ENCODE peak calls at places on chromosomes 7 and 10, in eight cellular contexts. G is H9, M is IMR-90, A is RWPE1, B is mesothelial cell of epicardium, I is MM.1S, N is adrenal gland, Q is osteocyte. E is an unnamed sample.

GRCh38 chr10:59678884-59679301 is 30.8 kb downstream of the SLC16A9 start:
- DNase-seq in G (no peak), M (no peak), A (peak; percentile 56), B (no peak), I (peak; percentile 66), N (peak; percentile 62), Q (no peak), E (peak; percentile 1)

GRCh38 chr7:27677912-27678612 is 15.4 kb upstream of the HIBADH start:
- DNase-seq in G (no peak), M (peak; percentile 96), A (peak; percentile 96), B (no peak), I (no peak), N (no peak), Q (no peak), E (no peak)

GRCh38 chr7:156386097-156386496 is 254.5 kb upstream of the RNF32 start:
- DNase-seq in G (peak; percentile 68), M (no peak), A (no peak), B (no peak), I (no peak), N (peak; percentile 24), Q (no peak), E (no peak)

GRCh38 chr7:108001759-108002725 is 919 bp downstream of the LAMB1 start:
- DNase-seq in G (peak; percentile 44), M (peak; percentile 41), A (no peak), B (no peak), I (no peak), N (no peak), Q (no peak), E (no peak)

GRCh38 chr10:14385591-14386201 is 55.0 kb upstream of the FRMD4A start:
- DNase-seq in G (no peak), M (peak; percentile 20), A (no peak), B (no peak), I (no peak), N (no peak), Q (no peak), E (no peak)

GRCh38 chr7:96111405-96111804 is 210.5 kb downstream of the SLC25A13 start:
- DNase-seq in G (no peak), M (no peak), A (no peak), B (no peak), I (no peak), N (no peak), Q (no peak), E (no peak)

GRCh38 chr10:132066186-132066585 is 440 bp downstream of the JAKMIP3 start:
- DNase-seq in G (no peak), M (no peak), A (no peak), B (no peak), I (no peak), N (no peak), Q (peak; percentile 71), E (no peak)

GRCh38 chr10:34520510-34520909 is 294.6 kb downstream of the PARD3 start:
- DNase-seq in G (no peak), M (no peak), A (no peak), B (no peak), I (no peak), N (no peak), Q (no peak), E (no peak)

GRCh38 chr10:54906940-54907339 is 105.9 kb upstream of the PCDH15 start:
- DNase-seq in G (no peak), M (no peak), A (no peak), B (no peak), I (no peak), N (no peak), Q (no peak), E (no peak)

GRCh38 chr7:91082038-91082437 is 182.2 kb upstream of the FZD1 start:
- DNase-seq in G (no peak), M (peak; percentile 73), A (no peak), B (no peak), I (no peak), N (no peak), Q (no peak), E (no peak)

GRCh38 chr10:47454294-47455058 is 29.4 kb downstream of the ANXA8 start:
- DNase-seq in G (peak; percentile 17), M (no peak), A (no peak), B (no peak), I (no peak), N (no peak), Q (peak; percentile 69), E (no peak)

GRCh38 chr7:118349604-118350003 is 125.1 kb downstream of the ANKRD7 start:
- DNase-seq in G (no peak), M (no peak), A (no peak), B (no peak), I (no peak), N (no peak), Q (no peak), E (no peak)

GRCh38 chr7:118350260-118350659 is 125.8 kb downstream of the ANKRD7 start:
- DNase-seq in G (no peak), M (no peak), A (no peak), B (no peak), I (no peak), N (no peak), Q (no peak), E (no peak)

DNA sequence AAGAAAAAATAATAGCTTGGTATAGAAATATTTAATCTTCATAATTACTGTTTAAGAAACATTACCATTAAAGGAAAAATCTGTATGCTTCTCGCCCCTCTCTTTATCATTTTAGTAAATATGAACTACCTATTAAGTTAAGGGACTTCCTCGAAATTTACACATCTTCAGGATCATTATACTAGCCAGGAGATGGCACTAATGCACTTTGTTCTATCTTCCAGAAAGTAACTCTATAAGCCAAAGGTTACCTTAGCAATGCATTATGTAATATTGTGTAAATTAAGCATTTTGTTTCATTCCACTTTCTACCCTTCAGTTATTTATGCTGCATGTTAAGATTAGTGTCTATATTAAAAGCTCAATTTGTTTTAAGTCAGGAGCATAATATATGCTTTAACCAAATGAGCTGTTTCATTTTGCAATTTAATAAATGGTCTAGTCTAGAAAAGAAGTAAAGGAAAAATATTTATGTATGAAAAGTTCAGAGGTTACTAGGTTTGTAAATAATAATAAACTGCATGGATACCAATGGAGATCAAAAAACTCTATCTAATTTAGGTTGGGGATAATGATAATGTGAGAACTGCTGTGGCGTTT is 128.4 kb downstream of the ANKRD7 start:
- DNase-seq in G (no peak), M (no peak), A (no peak), B (no peak), I (peak; percentile 60), N (no peak), Q (no peak), E (no peak)
- TF ChIP-seq CTCF in G (peak; percentile 59), M (no peak), A (peak; percentile 21), B (no peak), I (peak; percentile 58), N (peak; percentile 30), Q (peak; percentile 64), E (no peak)

DNA sequence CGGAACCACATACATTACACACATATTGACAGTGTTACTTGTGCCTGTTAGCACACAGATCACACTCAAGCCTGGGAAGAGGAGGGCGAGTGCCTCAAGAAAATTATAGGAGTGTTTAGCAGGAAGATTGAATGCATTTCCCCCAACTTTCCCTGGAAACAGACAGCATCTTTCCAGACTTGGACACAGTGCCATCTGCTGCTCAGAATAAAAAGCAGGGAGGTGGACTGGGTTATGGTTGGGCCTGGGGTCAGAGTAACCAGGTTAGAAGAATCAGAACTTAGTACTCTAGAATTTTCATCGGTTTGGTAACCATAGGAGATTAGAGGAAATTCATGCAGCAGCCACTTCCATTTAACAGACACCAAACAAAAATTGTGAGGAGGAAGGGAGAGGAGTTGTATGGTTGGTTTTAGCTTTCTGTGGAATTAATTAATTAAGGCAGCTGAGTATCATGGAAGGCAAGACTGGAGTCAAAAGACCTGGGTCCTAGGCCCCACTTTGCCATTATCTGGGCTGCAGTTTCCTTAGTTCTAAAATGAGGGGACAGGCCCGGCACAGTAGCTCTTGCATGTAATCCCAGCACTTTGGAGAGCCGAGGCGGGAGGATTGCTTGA is 43.4 kb upstream of the OPTN start:
- DNase-seq in G (no peak), M (peak; percentile 16), A (peak; percentile 38), B (no peak), I (no peak), N (no peak), Q (no peak), E (no peak)
- TF ChIP-seq CTCF in G (peak; percentile 60), M (peak; percentile 49), A (peak; percentile 25), B (no peak), I (peak; percentile 12), N (peak; percentile 28), Q (peak; percentile 76), E (no peak)

GRCh38 chr10:93995182-93995581 is 1.5 kb downstream of the PLCE1 start:
- DNase-seq in G (no peak), M (no peak), A (no peak), B (no peak), I (no peak), N (no peak), Q (no peak), E (no peak)

GRCh38 chr10:93995598-93996271 is 2.0 kb downstream of the PLCE1 start:
- DNase-seq in G (no peak), M (peak; percentile 68), A (peak; percentile 38), B (no peak), I (no peak), N (no peak), Q (no peak), E (no peak)

GRCh38 chr10:93992400-93993030 is 1.2 kb upstream of the PLCE1 start:
- DNase-seq in G (no peak), M (peak; percentile 16), A (no peak), B (no peak), I (no peak), N (no peak), Q (no peak), E (no peak)

GRCh38 chr10:93993414-93993781 is 333 bp upstream of the PLCE1 start:
- DNase-seq in G (no peak), M (no peak), A (no peak), B (no peak), I (no peak), N (no peak), Q (no peak), E (no peak)

DNA sequence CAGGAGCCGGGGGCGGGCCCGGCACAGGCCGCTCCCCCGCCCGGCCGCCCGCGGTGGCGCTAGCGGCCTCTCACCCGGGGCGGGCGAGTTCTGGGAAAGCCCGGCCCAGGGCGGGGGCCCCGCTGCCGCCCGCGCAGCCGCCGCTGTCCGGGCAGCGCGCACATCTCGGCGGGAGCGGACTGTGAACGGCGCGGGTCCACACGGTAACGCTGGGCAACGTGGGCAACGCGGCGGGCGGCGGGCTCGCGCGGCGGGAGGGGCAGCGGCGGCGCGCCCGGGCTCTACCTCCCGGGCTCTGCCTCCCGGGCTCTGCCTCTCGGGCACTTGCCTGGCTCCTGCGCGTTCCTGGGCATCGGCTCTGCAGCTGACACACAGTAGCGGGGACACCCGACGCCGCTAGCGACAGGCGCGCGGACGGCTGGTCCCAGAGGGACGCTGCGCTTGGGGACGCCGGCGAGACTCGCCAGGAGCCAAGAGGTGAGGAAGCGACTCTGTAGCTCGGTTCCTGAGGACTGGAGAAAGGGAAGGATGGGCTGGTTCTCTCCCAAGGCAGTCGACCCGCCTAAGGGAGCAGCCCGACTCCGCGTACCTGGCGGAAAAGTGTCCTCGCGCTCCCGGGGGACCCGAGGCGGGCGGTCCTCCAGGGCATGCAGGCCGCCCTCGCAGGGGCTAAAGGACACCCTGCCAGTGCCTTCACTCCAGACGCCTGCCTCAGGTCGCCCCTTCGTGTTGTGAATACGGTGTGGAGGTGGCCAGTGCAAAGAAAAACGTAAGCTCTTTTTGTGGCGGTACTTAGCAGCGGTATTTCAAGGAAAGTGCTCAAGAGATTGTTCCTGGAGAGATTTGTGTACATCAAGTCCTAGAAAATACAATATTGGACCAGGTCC is at the start of gene PLCE1:
- DNase-seq in G (peak; percentile 62), M (peak; percentile 19), A (peak; percentile 58), B (peak; percentile 23), I (peak; percentile 66), N (peak; percentile 59), Q (peak; percentile 85), E (peak; percentile 3)
- TF ChIP-seq CTCF in G (no peak), M (peak; percentile 14), A (peak; percentile 26), B (no peak), I (no peak), N (no peak), Q (no peak), E (no peak)

GRCh38 chr10:102549549-102549948 is 45.8 kb downstream of the SUFU start:
- DNase-seq in G (no peak), M (no peak), A (no peak), B (no peak), I (no peak), N (peak; percentile 47), Q (no peak), E (no peak)
- TF ChIP-seq CTCF in G (no peak), M (no peak), A (no peak), B (no peak), I (no peak), N (no peak), Q (no peak), E (no peak)

E was measured in activated CD8-positive, alpha-beta T cell treated with anti-CD3 and anti-CD28 coated beads for 36 hours.